ENCODE peak calls at places on chromosomes 16 and 17, in four cellular contexts. F, R, Y and T are unnamed samples.

GRCh38 chr17:42313389-42313772 is 25.1 kb downstream of the STAT5A start:
- DNase-seq in F (no peak), R (no peak), Y (no peak), T (no peak)

GRCh38 chr16:47481698-47482374 is 20.7 kb downstream of the PHKB start:
- DNase-seq in F (no peak), R (no peak), Y (no peak), T (no peak)

GRCh38 chr16:82888616-82889015 is 261.8 kb downstream of the CDH13 start:
- DNase-seq in F (peak; percentile 34), R (no peak), Y (peak; percentile 46), T (no peak)

GRCh38 chr17:75927286-75927922 is 13.4 kb downstream of the FBF1 start:
- DNase-seq in F (no peak), R (no peak), Y (peak; percentile 25), T (no peak)

GRCh38 chr17:2551928-2552327 is 40.2 kb upstream of the METTL16 start:
- DNase-seq in F (no peak), R (no peak), Y (no peak), T (no peak)

GRCh38 chr16:28289106-28289505 is 3.2 kb upstream of the SBK1 start:
- DNase-seq in F (no peak), R (no peak), Y (no peak), T (no peak)

GRCh38 chr17:68381076-68381900 is 76.0 kb downstream of the WIPI1 start:
- DNase-seq in F (peak; percentile 46), R (no peak), Y (peak; percentile 78), T (no peak)

GRCh38 chr17:21842332-21843317 is 150.3 kb downstream of the KCNJ18 start:
- DNase-seq in F (no peak), R (no peak), Y (no peak), T (no peak)

GRCh38 chr16:67435758-67436164 is 4.8 kb downstream of the HSD11B2 start:
- DNase-seq in F (no peak), R (no peak), Y (no peak), T (no peak)

GRCh38 chr17:46834846-46835245 is 16.4 kb upstream of the WNT3 start:
- DNase-seq in F (no peak), R (no peak), Y (no peak), T (no peak)

GRCh38 chr17:21376835-21377690 is 906 bp downstream of the KCNJ12 start:
- DNase-seq in F (peak; percentile 10), R (no peak), Y (peak; percentile 45), T (no peak)

GRCh38 chr16:4634768-4635167 is 10.1 kb downstream of the MGRN1 start:
- DNase-seq in F (no peak), R (no peak), Y (no peak), T (no peak)

GRCh38 chr16:56950881-56951771 is 10.6 kb upstream of the CETP start:
- DNase-seq in F (peak; percentile 59), R (peak; percentile 33), Y (peak; percentile 70), T (no peak)

GRCh38 chr16:17335826-17336492 is 134.8 kb downstream of the XYLT1 start:
- DNase-seq in F (no peak), R (no peak), Y (no peak), T (no peak)

GRCh38 chr17:50884354-50885311 is 18.5 kb upstream of the TOB1 start:
- DNase-seq in F (no peak), R (no peak), Y (peak; percentile 54), T (no peak)

DNA sequence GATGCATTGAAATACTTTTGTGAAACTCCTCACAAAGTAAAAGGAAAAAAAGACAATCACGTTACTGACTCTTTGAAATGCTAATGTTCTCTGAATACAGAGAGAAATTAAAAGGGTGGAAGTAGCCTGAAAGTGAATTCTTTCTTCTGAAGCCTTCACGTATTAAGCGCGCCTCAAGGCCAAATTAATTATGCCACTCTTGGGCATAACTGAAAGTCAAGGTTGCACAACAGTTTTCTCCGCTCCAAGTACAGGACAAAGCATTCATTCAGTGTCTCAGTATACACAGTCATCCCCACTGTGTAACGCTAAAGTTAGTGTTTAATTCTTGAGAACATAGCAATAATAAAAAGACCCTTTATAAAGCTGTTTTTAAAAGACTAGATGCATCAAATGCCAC is 21.5 kb downstream of the PARN start:
- DNase-seq in F (no peak), R (no peak), Y (no peak), T (no peak)
- H3K27ac ChIP-seq in F (no peak overlapping the region), R (no peak overlapping the region), Y (no peak overlapping the region), T (peak overlapping the region; percentile 31)

DNA sequence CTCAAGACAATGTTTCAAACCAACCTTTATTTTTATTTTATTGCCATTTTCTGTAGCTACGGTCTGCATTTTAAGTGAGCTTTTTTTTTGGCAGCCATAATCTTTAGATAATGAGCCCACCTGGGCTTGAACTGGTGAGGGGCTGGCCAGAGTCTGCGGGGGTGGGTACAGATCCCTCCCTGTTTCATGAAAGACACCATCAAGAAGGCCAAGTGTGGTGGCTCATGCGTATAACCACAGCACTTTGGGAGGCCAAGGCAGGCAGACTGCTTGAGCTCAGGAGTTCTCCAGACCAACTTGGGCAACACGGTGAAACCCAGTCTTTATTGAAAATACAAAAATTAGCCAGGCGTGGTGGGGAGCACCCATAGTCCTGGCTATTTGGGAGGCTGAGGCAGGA is 113.7 kb downstream of the CPPED1 start:
- DNase-seq in F (no peak), R (no peak), Y (no peak), T (no peak)
- H3K27ac ChIP-seq in F (no peak overlapping the region), R (no peak overlapping the region), Y (no peak overlapping the region), T (no peak overlapping the region)

DNA sequence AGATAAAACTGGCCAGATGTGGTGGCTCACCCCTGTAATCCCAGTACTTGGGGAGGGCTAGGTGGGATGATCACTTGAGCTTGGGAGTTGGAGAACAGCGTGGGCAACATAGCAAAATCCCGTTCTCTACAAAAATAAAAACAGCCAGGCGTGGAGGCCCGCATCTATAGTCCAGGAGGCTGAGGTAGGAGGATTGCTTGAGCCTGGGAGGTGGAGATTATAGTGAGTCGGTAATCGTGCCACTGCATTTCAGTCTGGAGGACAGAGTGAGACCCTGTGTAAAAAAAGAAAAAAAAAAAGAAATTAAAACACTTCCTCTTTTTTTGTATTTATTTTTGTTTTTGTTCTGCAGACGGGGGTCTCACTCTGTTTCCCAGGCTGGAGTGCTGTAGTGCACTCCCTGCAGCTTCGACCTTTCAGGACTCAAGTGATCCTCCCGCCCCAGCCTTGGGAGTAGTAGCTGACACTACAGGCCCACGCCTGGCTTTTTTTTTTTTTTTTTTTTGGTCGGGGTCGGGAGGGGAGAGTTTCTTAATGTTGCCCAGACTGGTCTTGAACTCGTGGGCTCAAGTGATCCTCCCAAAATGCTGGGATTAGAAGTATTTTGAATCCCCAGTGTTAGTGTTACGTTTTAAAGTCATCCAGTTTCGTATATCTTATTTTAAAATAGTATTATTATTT is 1.5 kb downstream of the IST1 start:
- DNase-seq in F (no peak), R (no peak), Y (no peak), T (no peak)
- H3K27ac ChIP-seq in F (no peak overlapping the region), R (no peak overlapping the region), Y (peak overlapping the region; percentile 93), T (no peak overlapping the region)

DNA sequence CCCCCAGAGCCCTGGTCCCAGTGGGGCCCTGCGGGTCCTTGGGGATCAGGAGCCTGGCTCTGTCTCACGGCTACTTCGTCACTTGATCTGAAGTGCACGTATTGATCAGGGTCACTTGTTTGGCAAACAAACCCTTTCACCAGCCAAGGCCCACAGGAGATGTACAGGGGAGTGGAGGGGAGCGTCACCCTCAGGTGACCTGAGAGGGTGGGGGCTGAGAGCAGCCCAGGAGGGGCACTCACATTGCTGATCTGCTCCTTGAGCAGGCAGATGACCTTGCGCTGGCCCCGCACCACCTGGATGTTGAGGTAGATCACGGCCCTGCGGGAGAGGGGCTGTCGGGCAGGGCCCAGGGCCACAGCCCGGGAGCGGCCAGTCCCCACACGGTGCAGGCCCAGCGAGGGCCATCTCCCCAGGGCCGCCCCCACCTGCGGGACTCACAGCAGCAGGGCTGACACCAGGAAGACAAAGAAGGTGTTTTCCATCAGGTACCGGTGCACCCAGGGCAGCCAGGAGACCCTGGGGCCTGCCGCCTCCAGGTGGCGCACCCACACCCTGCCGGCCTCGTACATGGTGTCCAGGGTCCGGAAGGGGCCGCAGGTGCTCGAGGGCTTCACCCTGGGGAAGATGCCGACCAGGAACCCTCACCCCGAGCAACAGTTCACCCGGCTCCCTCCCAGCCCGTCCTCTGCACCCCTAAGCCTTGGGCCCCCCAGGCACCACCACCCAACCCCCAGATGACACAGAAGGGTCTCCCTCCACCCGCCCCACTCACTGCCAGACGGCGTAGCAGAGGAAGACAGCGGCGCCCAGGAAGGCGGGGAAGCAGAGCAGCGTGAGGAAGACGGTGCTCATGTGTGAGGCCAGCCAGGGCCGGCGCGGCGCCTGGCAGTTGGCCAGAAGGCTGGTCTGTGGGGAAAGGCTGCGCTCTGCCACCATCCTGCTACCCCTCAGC is 11.3 kb downstream of the TMC6 start:
- DNase-seq in F (no peak), R (peak; percentile 40), Y (no peak), T (peak; percentile 36)
- H3K27ac ChIP-seq in F (no peak overlapping the region), R (peak overlapping the region; percentile 46), Y (no peak overlapping the region), T (peak overlapping the region; percentile 94)

GRCh38 chr17:27240802-27241155 is 53.1 kb upstream of the WSB1 start:
- DNase-seq in F (no peak), R (no peak), Y (no peak), T (no peak)
- H3K27ac ChIP-seq in F (no peak overlapping the region), R (no peak overlapping the region), Y (no peak overlapping the region), T (peak overlapping the region; percentile 18)